ENCODE peak calls at places on chromosomes 5 and 9, in eight cellular contexts. One of them, this sample, is unnamed.
A peak's percentile ranks its signal among the peaks of the same experiment; 100 is the strongest.

GRCh38 chr9:133251773-133252172 is 23.2 kb downstream of the ABO start:
- DNase-seq in globus pallidus: no peak
- DNase-seq in upper lobe of right lung: peak; percentile 65
- DNase-seq in activated effector memory CD4-positive, alpha-beta T cell treated with anti-CD3 and anti-CD28 coated beads, Interleukin-2, amount 50 U/mL, for 16 hours: no peak
- DNase-seq in endodermal cell: no peak
- DNase-seq in GM03348: peak; percentile 2
- DNase-seq in HepG2: no peak
- DNase-seq in ecto neural progenitor cell: no peak
- DNase-seq in this sample: peak; percentile 83

GRCh38 chr5:1765141-1765879 is 34.3 kb downstream of the MRPL36 start:
- DNase-seq in HepG2: no peak
- DNase-seq in activated effector memory CD4-positive, alpha-beta T cell treated with anti-CD3 and anti-CD28 coated beads, Interleukin-2, amount 50 U/mL, for 16 hours: peak; percentile 39
- DNase-seq in endodermal cell: peak; percentile 15
- DNase-seq in upper lobe of right lung: no peak
- DNase-seq in ecto neural progenitor cell: no peak
- DNase-seq in globus pallidus: no peak
- DNase-seq in GM03348: no peak
- DNase-seq in this sample: no peak

GRCh38 chr5:149765932-149766331 is 35.8 kb downstream of the PPARGC1B start:
- DNase-seq in HepG2: no peak
- DNase-seq in globus pallidus: no peak
- DNase-seq in endodermal cell: no peak
- DNase-seq in upper lobe of right lung: no peak
- DNase-seq in ecto neural progenitor cell: no peak
- DNase-seq in GM03348: no peak
- DNase-seq in activated effector memory CD4-positive, alpha-beta T cell treated with anti-CD3 and anti-CD28 coated beads, Interleukin-2, amount 50 U/mL, for 16 hours: no peak
- DNase-seq in this sample: no peak

GRCh38 chr9:134620751-134621557 is 20.6 kb upstream of the COL5A1 start:
- DNase-seq in endodermal cell: peak; percentile 45
- DNase-seq in upper lobe of right lung: peak; percentile 49
- DNase-seq in ecto neural progenitor cell: peak; percentile 45
- DNase-seq in GM03348: no peak
- DNase-seq in activated effector memory CD4-positive, alpha-beta T cell treated with anti-CD3 and anti-CD28 coated beads, Interleukin-2, amount 50 U/mL, for 16 hours: peak; percentile 22
- DNase-seq in HepG2: no peak
- DNase-seq in globus pallidus: no peak
- DNase-seq in this sample: peak; percentile 77

GRCh38 chr5:16492398-16493175 is 27.0 kb upstream of the ZNF622 start:
- DNase-seq in ecto neural progenitor cell: no peak
- DNase-seq in HepG2: no peak
- DNase-seq in endodermal cell: no peak
- DNase-seq in globus pallidus: peak; percentile 37
- DNase-seq in GM03348: peak; percentile 53
- DNase-seq in activated effector memory CD4-positive, alpha-beta T cell treated with anti-CD3 and anti-CD28 coated beads, Interleukin-2, amount 50 U/mL, for 16 hours: no peak
- DNase-seq in upper lobe of right lung: no peak
- DNase-seq in this sample: no peak

GRCh38 chr9:135192686-135193085 is 105.2 kb downstream of the OLFM1 start:
- DNase-seq in endodermal cell: no peak
- DNase-seq in upper lobe of right lung: no peak
- DNase-seq in activated effector memory CD4-positive, alpha-beta T cell treated with anti-CD3 and anti-CD28 coated beads, Interleukin-2, amount 50 U/mL, for 16 hours: no peak
- DNase-seq in GM03348: no peak
- DNase-seq in globus pallidus: no peak
- DNase-seq in ecto neural progenitor cell: no peak
- DNase-seq in HepG2: no peak
- DNase-seq in this sample: no peak

GRCh38 chr5:179315356-179315890 is 29.8 kb downstream of the ADAMTS2 start:
- DNase-seq in globus pallidus: no peak
- DNase-seq in ecto neural progenitor cell: no peak
- DNase-seq in HepG2: no peak
- DNase-seq in upper lobe of right lung: peak; percentile 27
- DNase-seq in GM03348: no peak
- DNase-seq in endodermal cell: no peak
- DNase-seq in activated effector memory CD4-positive, alpha-beta T cell treated with anti-CD3 and anti-CD28 coated beads, Interleukin-2, amount 50 U/mL, for 16 hours: peak; percentile 33
- DNase-seq in this sample: no peak

GRCh38 chr5:58765058-58765457 is 182.2 kb downstream of the RAB3C start:
- DNase-seq in upper lobe of right lung: no peak
- DNase-seq in GM03348: no peak
- DNase-seq in ecto neural progenitor cell: no peak
- DNase-seq in HepG2: no peak
- DNase-seq in endodermal cell: no peak
- DNase-seq in globus pallidus: no peak
- DNase-seq in activated effector memory CD4-positive, alpha-beta T cell treated with anti-CD3 and anti-CD28 coated beads, Interleukin-2, amount 50 U/mL, for 16 hours: no peak
- DNase-seq in this sample: no peak

GRCh38 chr5:17838506-17838905 is 204.2 kb downstream of the TAF11L14 start:
- DNase-seq in endodermal cell: no peak
- DNase-seq in ecto neural progenitor cell: no peak
- DNase-seq in globus pallidus: no peak
- DNase-seq in upper lobe of right lung: no peak
- DNase-seq in activated effector memory CD4-positive, alpha-beta T cell treated with anti-CD3 and anti-CD28 coated beads, Interleukin-2, amount 50 U/mL, for 16 hours: no peak
- DNase-seq in HepG2: no peak
- DNase-seq in GM03348: no peak
- DNase-seq in this sample: no peak

GRCh38 chr9:99634185-99634584 is 187.5 kb upstream of the NR4A3 start:
- DNase-seq in endodermal cell: no peak
- DNase-seq in globus pallidus: no peak
- DNase-seq in HepG2: no peak
- DNase-seq in ecto neural progenitor cell: no peak
- DNase-seq in GM03348: no peak
- DNase-seq in upper lobe of right lung: no peak
- DNase-seq in activated effector memory CD4-positive, alpha-beta T cell treated with anti-CD3 and anti-CD28 coated beads, Interleukin-2, amount 50 U/mL, for 16 hours: no peak
- DNase-seq in this sample: no peak

GRCh38 chr9:133971121-133971951 is 20.8 kb downstream of the VAV2 start:
- DNase-seq in activated effector memory CD4-positive, alpha-beta T cell treated with anti-CD3 and anti-CD28 coated beads, Interleukin-2, amount 50 U/mL, for 16 hours: no peak
- DNase-seq in endodermal cell: no peak
- DNase-seq in GM03348: no peak
- DNase-seq in ecto neural progenitor cell: no peak
- DNase-seq in upper lobe of right lung: peak; percentile 51
- DNase-seq in globus pallidus: no peak
- DNase-seq in HepG2: no peak
- DNase-seq in this sample: no peak

GRCh38 chr5:105922574-105922973 is 1748.2 kb downstream of the EFNA5 start:
- DNase-seq in globus pallidus: no peak
- DNase-seq in upper lobe of right lung: no peak
- DNase-seq in endodermal cell: no peak
- DNase-seq in ecto neural progenitor cell: no peak
- DNase-seq in GM03348: no peak
- DNase-seq in activated effector memory CD4-positive, alpha-beta T cell treated with anti-CD3 and anti-CD28 coated beads, Interleukin-2, amount 50 U/mL, for 16 hours: no peak
- DNase-seq in HepG2: no peak
- DNase-seq in this sample: no peak

GRCh38 chr5:179878222-179879002 is 19.8 kb upstream of the MRNIP start:
- DNase-seq in upper lobe of right lung: no peak
- DNase-seq in HepG2: no peak
- DNase-seq in ecto neural progenitor cell: no peak
- DNase-seq in globus pallidus: no peak
- DNase-seq in endodermal cell: no peak
- DNase-seq in activated effector memory CD4-positive, alpha-beta T cell treated with anti-CD3 and anti-CD28 coated beads, Interleukin-2, amount 50 U/mL, for 16 hours: peak; percentile 56
- DNase-seq in GM03348: no peak
- DNase-seq in this sample: no peak

GRCh38 chr9:131697097-131697496 is 42.8 kb downstream of the RAPGEF1 start:
- DNase-seq in globus pallidus: peak; percentile 47
- DNase-seq in upper lobe of right lung: no peak
- DNase-seq in HepG2: no peak
- DNase-seq in GM03348: no peak
- DNase-seq in endodermal cell: peak; percentile 78
- DNase-seq in activated effector memory CD4-positive, alpha-beta T cell treated with anti-CD3 and anti-CD28 coated beads, Interleukin-2, amount 50 U/mL, for 16 hours: no peak
- DNase-seq in ecto neural progenitor cell: no peak
- DNase-seq in this sample: no peak

GRCh38 chr9:71446499-71447411 is 321.6 kb downstream of the CEMIP2 start:
- DNase-seq in activated effector memory CD4-positive, alpha-beta T cell treated with anti-CD3 and anti-CD28 coated beads, Interleukin-2, amount 50 U/mL, for 16 hours: peak; percentile 64
- DNase-seq in upper lobe of right lung: peak; percentile 68
- DNase-seq in globus pallidus: peak; percentile 1
- DNase-seq in endodermal cell: peak; percentile 96
- DNase-seq in GM03348: peak; percentile 80
- DNase-seq in ecto neural progenitor cell: peak; percentile 89
- DNase-seq in HepG2: peak; percentile 47
- DNase-seq in this sample: peak; percentile 89

GRCh38 chr9:125447202-125447802 is 185.7 kb downstream of the GAPVD1 start:
- DNase-seq in globus pallidus: no peak
- DNase-seq in ecto neural progenitor cell: no peak
- DNase-seq in HepG2: no peak
- DNase-seq in GM03348: no peak
- DNase-seq in upper lobe of right lung: no peak
- DNase-seq in endodermal cell: no peak
- DNase-seq in activated effector memory CD4-positive, alpha-beta T cell treated with anti-CD3 and anti-CD28 coated beads, Interleukin-2, amount 50 U/mL, for 16 hours: no peak
- DNase-seq in this sample: peak; percentile 83

GRCh38 chr5:79687911-79688310 is 1.7 kb upstream of the CMYA5 start:
- DNase-seq in globus pallidus: no peak
- DNase-seq in activated effector memory CD4-positive, alpha-beta T cell treated with anti-CD3 and anti-CD28 coated beads, Interleukin-2, amount 50 U/mL, for 16 hours: no peak
- DNase-seq in GM03348: no peak
- DNase-seq in HepG2: no peak
- DNase-seq in endodermal cell: no peak
- DNase-seq in upper lobe of right lung: no peak
- DNase-seq in ecto neural progenitor cell: no peak
- DNase-seq in this sample: no peak

GRCh38 chr5:41980870-41981269 is 55.8 kb downstream of the FBXO4 start:
- DNase-seq in endodermal cell: no peak
- DNase-seq in HepG2: no peak
- DNase-seq in activated effector memory CD4-positive, alpha-beta T cell treated with anti-CD3 and anti-CD28 coated beads, Interleukin-2, amount 50 U/mL, for 16 hours: no peak
- DNase-seq in globus pallidus: no peak
- DNase-seq in ecto neural progenitor cell: no peak
- DNase-seq in GM03348: no peak
- DNase-seq in upper lobe of right lung: no peak
- DNase-seq in this sample: no peak

GRCh38 chr5:76175051-76175666 is 92.0 kb downstream of the SV2C start:
- DNase-seq in activated effector memory CD4-positive, alpha-beta T cell treated with anti-CD3 and anti-CD28 coated beads, Interleukin-2, amount 50 U/mL, for 16 hours: peak; percentile 81
- DNase-seq in globus pallidus: peak; percentile 23
- DNase-seq in HepG2: peak; percentile 48
- DNase-seq in ecto neural progenitor cell: peak; percentile 58
- DNase-seq in GM03348: peak; percentile 71
- DNase-seq in upper lobe of right lung: no peak
- DNase-seq in endodermal cell: peak; percentile 89
- DNase-seq in this sample: no peak

GRCh38 chr5:56422060-56422762 is 189.1 kb upstream of the ANKRD55 start:
- DNase-seq in GM03348: no peak
- DNase-seq in ecto neural progenitor cell: no peak
- DNase-seq in globus pallidus: no peak
- DNase-seq in HepG2: no peak
- DNase-seq in upper lobe of right lung: no peak
- DNase-seq in activated effector memory CD4-positive, alpha-beta T cell treated with anti-CD3 and anti-CD28 coated beads, Interleukin-2, amount 50 U/mL, for 16 hours: no peak
- DNase-seq in endodermal cell: no peak
- DNase-seq in this sample: no peak